ENCODE peak calls at places on chromosome 1, in five cellular contexts. S is H1, N is NCI-H2081, B is T-helper 1 cell, E is ACHN. P is an unnamed sample.

GRCh38 chr1:6998267-6998666 is 213.0 kb downstream of the CAMTA1 start:
- DNase-seq in S (peak), N (no peak), B (no peak), E (no peak), P (peak)

GRCh38 chr1:222240536-222241181 is 307.2 kb downstream of the HHIPL2 start:
- DNase-seq in S (no peak), N (no peak), B (no peak), E (no peak), P (peak)

GRCh38 chr1:204461331-204462228 is 33.0 kb downstream of the PIK3C2B start:
- DNase-seq in S (no peak), N (no peak), B (peak), E (no peak), P (no peak)

GRCh38 chr1:85862456-85862855 is 154.2 kb upstream of the ZNHIT6 start:
- DNase-seq in S (no peak), N (no peak), B (no peak), E (peak), P (peak)

GRCh38 chr1:119603695-119604094 is 44.4 kb downstream of the ZNF697 start:
- DNase-seq in S (no peak), N (no peak), B (no peak), E (no peak), P (peak)

GRCh38 chr1:219701453-219701852 is 88.5 kb upstream of the ZC3H11B start:
- DNase-seq in S (no peak), N (no peak), B (no peak), E (no peak), P (no peak)

GRCh38 chr1:246528933-246529731 is 22.1 kb upstream of the SMYD3 start:
- DNase-seq in S (no peak), N (no peak), B (no peak), E (no peak), P (no peak)

GRCh38 chr1:204961765-204962419 is 81.1 kb upstream of the CNTN2 start:
- DNase-seq in S (no peak), N (peak), B (no peak), E (no peak), P (no peak)

GRCh38 chr1:11731719-11732283 is 4.1 kb upstream of the AGTRAP start:
- DNase-seq in S (no peak), N (no peak), B (no peak), E (no peak), P (no peak)

GRCh38 chr1:64186138-64186897 is 17.1 kb upstream of the UBE2U start:
- DNase-seq in S (no peak), N (no peak), B (no peak), E (peak), P (no peak)

GRCh38 chr1:245467804-245468203 is 313.0 kb downstream of the KIF26B start:
- DNase-seq in S (no peak), N (no peak), B (no peak), E (no peak), P (no peak)